ENCODE peak calls at places on chromosome 22, in seven cellular contexts. L, U, S, B, K, J and I are unnamed samples.

GRCh38 chr22:20033045-20033706 is 12.3 kb downstream of the TANGO2 start:
- DNase-seq in L (no peak), U (peak), S (no peak), B (no peak), K (peak), J (peak), I (no peak)

GRCh38 chr22:19904174-19904856 is 37.3 kb upstream of the COMT start:
- DNase-seq in L (no peak), U (no peak), S (no peak), B (no peak), K (no peak), J (no peak), I (no peak)

GRCh38 chr22:40982482-40983385 is 31.6 kb downstream of the RBX1 start:
- DNase-seq in L (no peak), U (no peak), S (no peak), B (no peak), K (no peak), J (no peak), I (peak)

GRCh38 chr22:38290347-38290746 is 17.5 kb upstream of the TMEM184B start:
- DNase-seq in L (no peak), U (no peak), S (no peak), B (no peak), K (no peak), J (peak), I (no peak)

GRCh38 chr22:20940178-20940790 is 23.1 kb downstream of the CRKL start:
- DNase-seq in L (no peak), U (no peak), S (no peak), B (no peak), K (no peak), J (no peak), I (no peak)

GRCh38 chr22:34437140-34437539 is 516.9 kb upstream of the LARGE1 start:
- DNase-seq in L (no peak), U (no peak), S (no peak), B (no peak), K (no peak), J (no peak), I (no peak)

GRCh38 chr22:37316875-37317371 is 34.6 kb downstream of the CYTH4 start:
- DNase-seq in L (peak), U (peak), S (peak), B (peak), K (peak), J (peak), I (peak)

GRCh38 chr22:24402460-24403192 is 24.8 kb upstream of the ADORA2A start:
- DNase-seq in L (peak), U (peak), S (peak), B (peak), K (peak), J (peak), I (peak)

GRCh38 chr22:39178206-39179111 is 26.0 kb upstream of the CBX7 start:
- DNase-seq in L (no peak), U (no peak), S (no peak), B (no peak), K (peak), J (no peak), I (no peak)

GRCh38 chr22:31898911-31899310 is 45.4 kb upstream of the YWHAH start:
- DNase-seq in L (no peak), U (no peak), S (no peak), B (no peak), K (no peak), J (no peak), I (no peak)

GRCh38 chr22:47423861-47424820 is 661.7 kb downstream of the TBC1D22A start:
- DNase-seq in L (no peak), U (no peak), S (no peak), B (no peak), K (no peak), J (no peak), I (no peak)

GRCh38 chr22:44846726-44847275 is 94.4 kb downstream of the ARHGAP8 start:
- DNase-seq in L (no peak), U (no peak), S (no peak), B (no peak), K (no peak), J (no peak), I (no peak)

GRCh38 chr22:50238755-50239154 is 6.1 kb downstream of the TUBGCP6 start:
- DNase-seq in L (no peak), U (no peak), S (no peak), B (no peak), K (no peak), J (no peak), I (no peak)

GRCh38 chr22:19213496-19214473 is 35.2 kb upstream of the SLC25A1 start:
- DNase-seq in L (no peak), U (no peak), S (no peak), B (no peak), K (peak), J (no peak), I (no peak)

GRCh38 chr22:20957691-20958440 is 9.2 kb upstream of the AIFM3 start:
- DNase-seq in L (no peak), U (peak), S (no peak), B (peak), K (no peak), J (peak), I (peak)

GRCh38 chr22:37843746-37844089 is 416 bp downstream of the ANKRD54 start:
- DNase-seq in L (peak), U (no peak), S (no peak), B (no peak), K (no peak), J (peak), I (peak)

GRCh38 chr22:38824587-38824986 is 19.2 kb downstream of the NPTXR start:
- DNase-seq in L (peak), U (peak), S (no peak), B (peak), K (peak), J (peak), I (peak)

GRCh38 chr22:26321469-26321913 is 107.6 kb upstream of the ASPHD2 start:
- DNase-seq in L (no peak), U (no peak), S (no peak), B (peak), K (peak), J (no peak), I (no peak)

GRCh38 chr22:45125198-45125597 is 38.5 kb upstream of the NUP50 start:
- DNase-seq in L (no peak), U (no peak), S (no peak), B (no peak), K (peak), J (no peak), I (no peak)

GRCh38 chr22:39454385-39454871 is 2.4 kb upstream of the MGAT3 start:
- DNase-seq in L (no peak), U (peak), S (no peak), B (peak), K (peak), J (no peak), I (no peak)

GRCh38 chr22:36921309-36922096 is 8.1 kb downstream of the CSF2RB start:
- DNase-seq in L (peak), U (peak), S (no peak), B (no peak), K (no peak), J (no peak), I (peak)

GRCh38 chr22:48729499-48730171 is 1098.0 kb downstream of the BRD1 start:
- DNase-seq in L (no peak), U (no peak), S (no peak), B (no peak), K (no peak), J (no peak), I (no peak)

GRCh38 chr22:37075822-37076433 is 24.4 kb downstream of the KCTD17 start:
- DNase-seq in L (no peak), U (no peak), S (no peak), B (no peak), K (no peak), J (no peak), I (no peak)

GRCh38 chr22:47120399-47120798 is 357.9 kb downstream of the TBC1D22A start:
- DNase-seq in L (no peak), U (no peak), S (no peak), B (no peak), K (no peak), J (no peak), I (no peak)

GRCh38 chr22:35214968-35215367 is 42.3 kb upstream of the HMGXB4 start:
- DNase-seq in L (no peak), U (no peak), S (no peak), B (no peak), K (no peak), J (no peak), I (no peak)

GRCh38 chr22:45228401-45228754 is 12.3 kb downstream of the KIAA0930 start:
- DNase-seq in L (no peak), U (no peak), S (no peak), B (no peak), K (no peak), J (no peak), I (no peak)

GRCh38 chr22:24876700-24877099 is 69.8 kb downstream of the LHFPL7 start:
- DNase-seq in L (no peak), U (no peak), S (no peak), B (no peak), K (no peak), J (no peak), I (no peak)

GRCh38 chr22:45200862-45201511 is 37.3 kb downstream of the NUP50 start:
- DNase-seq in L (no peak), U (no peak), S (no peak), B (no peak), K (no peak), J (no peak), I (no peak)

GRCh38 chr22:20239063-20239950 is 28.8 kb downstream of the RTN4R start:
- DNase-seq in L (peak), U (no peak), S (no peak), B (no peak), K (peak), J (no peak), I (peak)

GRCh38 chr22:35538801-35539321 is 1.8 kb upstream of the RASD2 start:
- DNase-seq in L (peak), U (no peak), S (no peak), B (peak), K (no peak), J (peak), I (peak)

GRCh38 chr22:18024276-18024939 is at the start of gene MICAL3:
- DNase-seq in L (peak), U (peak), S (no peak), B (peak), K (peak), J (peak), I (peak)

GRCh38 chr22:45196926-45197605 is 33.3 kb downstream of the NUP50 start:
- DNase-seq in L (no peak), U (no peak), S (no peak), B (no peak), K (no peak), J (no peak), I (no peak)

GRCh38 chr22:30636226-30637077 is 871 bp downstream of the SLC35E4 start:
- DNase-seq in L (peak), U (peak), S (no peak), B (peak), K (no peak), J (peak), I (no peak)
- TF ChIP-seq CTCF in L (no peak), U (no peak), S (no peak), B (no peak), K (no peak), J (no peak), I (peak)

DNA sequence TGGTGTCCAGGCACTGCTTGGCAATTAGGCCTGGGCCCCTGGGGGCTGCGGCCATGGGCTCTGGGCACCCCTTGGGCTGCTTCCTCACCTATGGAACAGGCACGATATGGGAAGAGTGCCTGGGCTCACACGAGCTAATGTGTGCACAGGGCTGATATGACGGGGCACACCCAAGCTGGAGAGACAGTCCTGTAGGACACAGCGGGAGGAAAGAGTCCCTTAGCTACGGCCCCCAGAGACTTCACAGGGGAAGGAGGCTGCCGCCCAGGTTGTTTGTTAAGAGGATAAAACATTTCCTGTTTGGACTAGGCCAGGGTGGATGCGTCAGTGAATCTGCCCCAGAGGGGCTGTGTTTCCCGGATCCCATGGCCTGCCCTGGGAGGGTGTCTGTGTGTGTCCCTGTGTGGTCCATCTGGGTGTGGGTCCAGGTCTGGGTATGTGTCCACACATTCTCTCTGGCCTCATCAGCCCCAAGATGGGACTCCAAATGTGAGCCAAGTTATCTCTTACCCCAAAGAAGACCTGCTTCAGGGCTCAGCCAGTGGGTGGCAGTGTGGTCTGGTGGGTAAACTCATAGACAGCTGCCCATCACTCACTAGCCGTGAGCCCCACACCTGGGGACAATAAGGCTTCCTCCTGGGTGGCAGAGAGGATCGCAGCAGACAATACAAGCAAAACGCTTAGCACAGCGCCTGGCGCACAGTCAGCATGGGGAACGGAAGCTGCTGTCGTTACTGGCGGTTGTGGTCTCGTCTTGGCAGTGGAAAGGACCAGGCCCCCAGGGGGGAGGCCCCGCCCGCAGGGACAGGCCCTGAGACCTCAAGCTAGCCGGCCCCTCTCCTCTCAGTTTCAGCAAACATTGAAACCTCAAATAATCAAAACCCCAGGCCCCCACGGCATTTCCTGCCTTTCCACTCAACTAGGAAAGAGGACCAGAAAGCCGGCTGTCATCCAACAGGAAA is 3.2 kb upstream of the EMID1 start:
- DNase-seq in L (peak), U (peak), S (no peak), B (peak), K (peak), J (peak), I (peak)
- TF ChIP-seq CTCF in L (no peak), U (peak), S (peak), B (peak), K (peak), J (no peak), I (peak)

DNA sequence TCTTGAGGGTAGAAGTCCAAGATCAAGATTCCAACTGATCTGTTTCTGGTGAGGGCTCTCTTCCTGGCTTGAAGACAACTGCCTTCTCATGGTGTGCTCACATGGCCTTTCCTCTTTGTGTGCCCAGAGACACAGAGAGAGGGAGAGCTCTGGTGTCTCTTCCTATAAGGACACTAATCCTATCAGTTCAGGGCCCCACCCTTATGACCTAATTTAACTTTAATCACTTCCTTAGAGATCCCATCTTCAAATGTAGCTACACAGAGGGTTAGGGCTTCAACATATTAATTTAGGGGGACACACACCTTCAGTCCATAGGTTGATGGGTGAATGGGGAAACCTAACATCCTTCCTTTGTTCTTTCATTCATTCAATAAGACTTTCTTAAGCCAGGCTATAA is 144.6 kb downstream of the MN1 start:
- DNase-seq in L (no peak), U (no peak), S (no peak), B (no peak), K (no peak), J (no peak), I (no peak)
- TF ChIP-seq CTCF in L (no peak), U (no peak), S (no peak), B (no peak), K (no peak), J (no peak), I (no peak)

DNA sequence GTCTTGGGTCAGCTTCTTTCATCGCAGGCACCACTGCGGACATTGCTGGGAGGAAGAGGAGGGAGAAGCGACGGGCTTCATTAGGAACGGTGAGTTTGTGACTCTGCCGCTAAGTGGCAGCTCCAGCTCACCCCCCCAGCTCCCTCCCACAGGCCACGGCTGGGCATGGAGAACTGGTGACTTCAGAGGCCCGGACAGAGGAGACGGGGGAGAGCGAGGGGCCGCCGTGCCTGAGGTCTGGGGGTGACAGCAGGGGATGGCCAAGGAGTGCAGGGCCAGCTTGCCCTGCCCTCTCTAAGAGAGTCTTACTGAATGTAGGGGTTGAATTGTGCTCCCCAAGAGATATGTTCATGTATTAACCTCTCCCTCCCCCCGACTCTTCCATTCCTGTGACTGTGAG is 13.9 kb upstream of the NFAM1 start:
- DNase-seq in L (no peak), U (no peak), S (no peak), B (no peak), K (no peak), J (no peak), I (no peak)
- TF ChIP-seq CTCF in L (no peak), U (no peak), S (no peak), B (no peak), K (no peak), J (no peak), I (no peak)